ENCODE peak calls at places on chromosomes 3 and 15, in seven cellular contexts. A is left lung; Z is Right ventricle myocardium inferior; F is activated CD8-positive, alpha-beta memory T cell treated with anti-CD3 and anti-CD28 coated beads, Interleukin-2, amount 10 ng/mL, durations not matched to agents 7 days and 5 days; Y is stimulated activated memory B cell treated with anti-CD40 and anti-IgM and Interleukin-4, amounts not matched to agents 10 μg/mL and 1 μg/mL and 100 μg/mL, for 72 hours; V is T-helper 17 cell; U is Panc1. S is an unnamed sample.

GRCh38 chr3:133525435-133525834 is 48.1 kb upstream of the CDV3 start:
- ATAC-seq in V (no peak), F (no peak), A (peak; percentile 33), Z (no peak), U (no peak), Y (peak; percentile 48), S (no peak)

GRCh38 chr3:133388696-133389095 is 11.2 kb upstream of the BFSP2 start:
- ATAC-seq in Y (no peak), Z (no peak), V (no peak), A (no peak), F (no peak), U (peak; percentile 18), S (no peak)

GRCh38 chr3:129230311-129231019 is 18.9 kb upstream of the COPG1 start:
- ATAC-seq in Z (peak; percentile 44), U (peak; percentile 74), A (peak; percentile 62), F (peak; percentile 92), V (peak; percentile 35), Y (peak; percentile 58), S (peak; percentile 82)

GRCh38 chr3:30996467-30996866 is 102.0 kb upstream of the GADL1 start:
- ATAC-seq in A (no peak), F (no peak), Y (no peak), U (no peak), V (no peak), Z (no peak), S (no peak)

GRCh38 chr15:73156431-73157191 is 104.3 kb downstream of the NEO1 start:
- ATAC-seq in Z (no peak), Y (no peak), V (peak; percentile 48), A (no peak), F (no peak), U (no peak), S (no peak)

GRCh38 chr3:115019900-115020299 is 127.2 kb downstream of the ZBTB20 start:
- ATAC-seq in U (no peak), Y (no peak), A (peak; percentile 91), Z (peak; percentile 44), V (no peak), F (no peak), S (no peak)

GRCh38 chr3:1082024-1082633 is 10.7 kb upstream of the CNTN6 start:
- ATAC-seq in Y (no peak), A (peak; percentile 88), F (no peak), Z (no peak), U (no peak), V (no peak), S (no peak)

GRCh38 chr3:106345353-106346027 is 476.7 kb upstream of the CBLB start:
- ATAC-seq in A (peak; percentile 93), F (no peak), V (no peak), Y (no peak), Z (no peak), U (no peak), S (peak; percentile 52)

GRCh38 chr15:35986072-35986666 is 440.2 kb upstream of the DPH6 start:
- ATAC-seq in V (no peak), U (no peak), F (no peak), A (no peak), Z (peak; percentile 90), Y (no peak), S (no peak)

GRCh38 chr3:123749716-123750115 is 134.4 kb downstream of the MYLK start:
- ATAC-seq in F (no peak), Z (no peak), V (no peak), Y (no peak), A (peak; percentile 76), U (no peak), S (no peak)

GRCh38 chr15:31364301-31365031 is 37.8 kb downstream of the KLF13 start:
- ATAC-seq in F (no peak), U (no peak), Y (no peak), V (no peak), Z (no peak), A (no peak), S (peak; percentile 59)

GRCh38 chr3:142966808-142967207 is 3.3 kb upstream of the PAQR9 start:
- ATAC-seq in F (no peak), U (no peak), V (no peak), A (no peak), Y (no peak), Z (no peak), S (no peak)

GRCh38 chr3:42895332-42895868 is 10.5 kb upstream of the ZNF662 start:
- ATAC-seq in Y (no peak), U (no peak), F (no peak), Z (no peak), V (no peak), A (no peak), S (no peak)

GRCh38 chr15:86661580-86661979 is 581.9 kb downstream of the AGBL1 start:
- ATAC-seq in Z (no peak), V (no peak), U (no peak), F (no peak), A (no peak), Y (no peak), S (no peak)

GRCh38 chr3:165339753-165340152 is 143.6 kb upstream of the SLITRK3 start:
- ATAC-seq in F (no peak), V (no peak), U (no peak), A (no peak), Y (no peak), Z (no peak), S (no peak)

GRCh38 chr3:25448750-25449684 is 21.0 kb downstream of the RARB start:
- ATAC-seq in U (no peak), V (no peak), A (peak; percentile 92), F (no peak), Z (peak; percentile 94), Y (peak; percentile 52), S (no peak)

GRCh38 chr15:68730491-68731317 is 90.0 kb downstream of the ANP32A start:
- ATAC-seq in V (no peak), U (peak; percentile 70), Z (peak; percentile 33), A (peak; percentile 68), Y (no peak), F (no peak), S (peak; percentile 38)

GRCh38 chr3:53753518-53754183 is 92.6 kb downstream of the CHDH start:
- ATAC-seq in V (peak; percentile 76), Z (no peak), U (no peak), Y (peak; percentile 46), F (peak; percentile 92), A (peak; percentile 73), S (no peak)

GRCh38 chr15:88617790-88618189 is 3.4 kb upstream of the AEN start:
- ATAC-seq in F (no peak), A (no peak), V (no peak), Z (no peak), U (no peak), Y (no peak), S (no peak)

GRCh38 chr3:158725348-158725966 is 6.8 kb downstream of the RARRES1 start:
- ATAC-seq in A (peak; percentile 64), F (no peak), U (peak; percentile 64), V (no peak), Y (no peak), Z (peak; percentile 74), S (peak; percentile 49)

GRCh38 chr3:64267774-64268604 is 42.7 kb upstream of the PRICKLE2 start:
- ATAC-seq in U (no peak), A (peak; percentile 89), F (no peak), V (no peak), Y (no peak), Z (peak; percentile 87), S (peak; percentile 60)

GRCh38 chr3:102714567-102714966 is 279.8 kb downstream of the ZPLD1 start:
- ATAC-seq in F (no peak), Z (no peak), Y (no peak), V (no peak), U (no peak), A (no peak), S (no peak)

GRCh38 chr15:77099741-77100463 is 29.0 kb upstream of the TSPAN3 start:
- ATAC-seq in Z (no peak), Y (no peak), A (no peak), V (no peak), U (no peak), F (no peak), S (no peak)

GRCh38 chr15:60535743-60536142 is 56.8 kb upstream of the ICE2 start:
- ATAC-seq in Z (peak; percentile 41), Y (no peak), U (no peak), A (no peak), V (no peak), F (no peak), S (no peak)

GRCh38 chr15:90097475-90097874 is 4.8 kb downstream of the IDH2 start:
- ATAC-seq in Z (no peak), Y (peak; percentile 82), A (no peak), V (peak; percentile 71), U (no peak), F (peak; percentile 59), S (no peak)

GRCh38 chr3:195546130-195546560 is 3.0 kb upstream of the PPP1R2 start:
- ATAC-seq in Y (no peak), V (no peak), Z (no peak), A (no peak), U (no peak), F (no peak), S (peak; percentile 62)

GRCh38 chr15:27137127-27137526 is 166.1 kb downstream of the GABRG3 start:
- ATAC-seq in V (no peak), A (no peak), F (no peak), Z (no peak), Y (no peak), U (no peak), S (no peak)

GRCh38 chr3:185943363-185944106 is 5.7 kb upstream of the TRA2B start:
- ATAC-seq in Y (peak; percentile 94), V (peak; percentile 100), A (peak; percentile 99), U (peak; percentile 84), F (peak; percentile 95), Z (peak; percentile 87), S (peak; percentile 96)

GRCh38 chr15:87570186-87570585 is 686.4 kb downstream of the NTRK3 start:
- ATAC-seq in F (no peak), U (no peak), Y (no peak), A (peak; percentile 58), Z (no peak), V (no peak), S (no peak)

GRCh38 chr15:95916568-95916967 is 413.9 kb upstream of the NR2F2 start:
- ATAC-seq in A (no peak), Y (no peak), U (no peak), Z (no peak), V (no peak), F (no peak), S (no peak)

GRCh38 chr3:185722920-185723319 is 101.9 kb downstream of the IGF2BP2 start:
- ATAC-seq in U (no peak), Y (no peak), V (no peak), A (no peak), F (no peak), Z (no peak), S (no peak)

GRCh38 chr3:154059798-154060197 is 61.4 kb upstream of the ARHGEF26 start:
- ATAC-seq in Z (no peak), U (no peak), F (no peak), Y (no peak), V (no peak), A (peak; percentile 19), S (peak; percentile 99)

GRCh38 chr15:58332676-58333400 is 99.0 kb upstream of the LIPC start:
- ATAC-seq in U (peak; percentile 58), V (no peak), F (peak; percentile 21), A (peak; percentile 16), Z (no peak), Y (peak; percentile 37), S (peak; percentile 39)

GRCh38 chr3:119647843-119648575 is 12.4 kb downstream of the POPDC2 start:
- ATAC-seq in Y (no peak), Z (no peak), A (no peak), F (no peak), V (no peak), U (no peak), S (no peak)

GRCh38 chr15:25860885-25861866 is 2.0 kb downstream of the ATP10A start:
- ATAC-seq in A (peak; percentile 8), V (peak; percentile 46), Z (no peak), U (no peak), Y (no peak), F (peak; percentile 48), S (no peak)

S was measured in esophagus mucosa.